ENCODE peak calls at places on chromosomes 3 and 15, in four cellular contexts. T, X, G and L are unnamed samples.

GRCh38 chr3:140365872-140366697 is 311.8 kb upstream of the TRIM42 start:
- DNase-seq in X (no peak), G (no peak), T (no peak), L (no peak)

GRCh38 chr3:146218880-146219866 is 31.7 kb downstream of the PLSCR4 start:
- DNase-seq in G (no peak), X (peak; percentile 46), T (no peak), L (peak; percentile 63)

GRCh38 chr3:30286007-30286669 is 320.3 kb upstream of the TGFBR2 start:
- DNase-seq in X (peak; percentile 82), G (no peak), T (no peak), L (peak; percentile 98)

GRCh38 chr3:62203561-62203960 is 169.8 kb downstream of the FEZF2 start:
- DNase-seq in G (no peak), X (no peak), T (no peak), L (no peak)

GRCh38 chr3:145767909-145768308 is 393.1 kb downstream of the PLOD2 start:
- DNase-seq in G (no peak), X (no peak), T (no peak), L (peak; percentile 1)

GRCh38 chr3:194397757-194398312 is 1.2 kb downstream of the GP5 start:
- DNase-seq in G (peak; percentile 38), T (no peak), X (no peak), L (peak; percentile 8)

GRCh38 chr3:155519081-155519480 is 225.6 kb upstream of the STRIT1 start:
- DNase-seq in X (no peak), G (no peak), T (no peak), L (no peak)

GRCh38 chr3:48369685-48370329 is 2.2 kb upstream of the FBXW12 start:
- DNase-seq in X (no peak), T (no peak), G (no peak), L (no peak)

GRCh38 chr15:90294601-90295269 is 29.3 kb downstream of the NGRN start:
- DNase-seq in T (no peak), G (peak; percentile 33), X (no peak), L (no peak)

GRCh38 chr3:115581347-115582135 is 41.8 kb upstream of the GAP43 start:
- DNase-seq in X (peak; percentile 2), T (no peak), G (no peak), L (peak; percentile 68)

GRCh38 chr3:25485673-25486072 is 57.6 kb downstream of the RARB start:
- DNase-seq in T (no peak), G (no peak), X (no peak), L (no peak)

GRCh38 chr3:117404756-117405155 is 695.2 kb downstream of the TUSC7 start:
- DNase-seq in X (no peak), T (no peak), G (no peak), L (no peak)

GRCh38 chr3:149077638-149078037 is 8.7 kb downstream of the HLTF start:
- DNase-seq in T (no peak), X (no peak), G (no peak), L (peak; percentile 40)

GRCh38 chr3:88896026-88896425 is 211.4 kb upstream of the EPHA3 start:
- DNase-seq in X (no peak), T (no peak), G (no peak), L (no peak)

GRCh38 chr3:113802795-113803455 is 35.7 kb upstream of the GRAMD1C start:
- DNase-seq in X (no peak), G (no peak), T (no peak), L (no peak)

GRCh38 chr3:157156844-157157635 is 2.9 kb downstream of the CCNL1 start:
- DNase-seq in T (no peak), G (no peak), X (no peak), L (peak; percentile 40)

GRCh38 chr3:60198179-60198578 is 1053.1 kb downstream of the FHIT start:
- DNase-seq in G (no peak), X (no peak), T (no peak), L (no peak)

GRCh38 chr3:114178770-114179368 is at the start of gene DRD3:
- DNase-seq in X (no peak), T (no peak), G (peak; percentile 66), L (peak; percentile 55)

GRCh38 chr3:38649500-38650247 is at the start of gene SCN5A:
- DNase-seq in G (peak; percentile 61), X (peak; percentile 67), T (no peak), L (peak; percentile 16)

GRCh38 chr3:125381314-125381713 is 6.2 kb upstream of the ZNF148 start:
- DNase-seq in X (no peak), T (no peak), G (no peak), L (no peak)

GRCh38 chr3:138049157-138049919 is 39.4 kb downstream of the CLDN18 start:
- DNase-seq in X (no peak), T (no peak), G (peak; percentile 33), L (peak; percentile 77)

GRCh38 chr3:129829640-129830039 is 63.9 kb downstream of the TMCC1 start:
- DNase-seq in X (peak; percentile 70), T (no peak), G (peak; percentile 23), L (peak; percentile 93)

GRCh38 chr15:57595011-57595866 is 3.5 kb downstream of the MYZAP start:
- DNase-seq in G (no peak), X (no peak), T (no peak), L (no peak)